ENCODE peak calls at places on chromosomes 11 and 22, in six cellular contexts. B, L, V, X, M and I are unnamed samples.

GRCh38 chr11:61019818-61020405 is 48.4 kb downstream of the CD6 start:
- DNase-seq in B (no peak), L (no peak), V (no peak), X (no peak), M (no peak), I (no peak)

GRCh38 chr11:19952101-19952605 is 208.1 kb downstream of the DBX1 start:
- DNase-seq in B (no peak), L (no peak), V (peak; percentile 44), X (no peak), M (no peak), I (no peak)

GRCh38 chr11:3197878-3198528 is 20.6 kb downstream of the MRGPRG start:
- DNase-seq in B (no peak), L (no peak), V (no peak), X (no peak), M (no peak), I (no peak)

GRCh38 chr11:117861151-117862018 is 15.1 kb downstream of the FXYD6 start:
- DNase-seq in B (no peak), L (no peak), V (no peak), X (no peak), M (no peak), I (no peak)

GRCh38 chr22:41907436-41908401 is 7.2 kb downstream of the SHISA8 start:
- DNase-seq in B (no peak), L (no peak), V (no peak), X (no peak), M (no peak), I (no peak)

GRCh38 chr11:10824888-10825287 is 16.2 kb upstream of the EIF4G2 start:
- DNase-seq in B (no peak), L (no peak), V (no peak), X (no peak), M (no peak), I (no peak)

GRCh38 chr11:67290801-67291200 is 1.7 kb downstream of the ANKRD13D start:
- DNase-seq in B (no peak), L (no peak), V (no peak), X (no peak), M (no peak), I (no peak)

GRCh38 chr11:8773916-8774537 is 91.4 kb downstream of the RPL27A start:
- DNase-seq in B (no peak), L (no peak), V (no peak), X (no peak), M (no peak), I (no peak)

GRCh38 chr11:76248210-76248609 is 41.9 kb upstream of the WNT11 start:
- DNase-seq in B (no peak), L (no peak), V (no peak), X (no peak), M (no peak), I (no peak)

GRCh38 chr11:102111787-102112653 is 1.8 kb downstream of the YAP1 start:
- DNase-seq in B (no peak), L (peak; percentile 5), V (peak; percentile 88), X (peak; percentile 43), M (peak; percentile 49), I (peak; percentile 65)

GRCh38 chr22:35870517-35871275 is 153.0 kb downstream of the APOL5 start:
- DNase-seq in B (no peak), L (no peak), V (no peak), X (no peak), M (no peak), I (no peak)

GRCh38 chr11:120170741-120171261 is 32.9 kb upstream of the TRIM29 start:
- DNase-seq in B (no peak), L (no peak), V (no peak), X (no peak), M (no peak), I (no peak)

GRCh38 chr11:1879941-1880720 is 11.6 kb downstream of the PRR33 start:
- DNase-seq in B (no peak), L (no peak), V (no peak), X (no peak), M (no peak), I (no peak)

GRCh38 chr11:58788355-58789023 is 56.0 kb downstream of the GLYATL2 start:
- DNase-seq in B (peak; percentile 4), L (peak; percentile 58), V (peak; percentile 67), X (peak; percentile 14), M (peak; percentile 5), I (peak; percentile 89)

GRCh38 chr22:24592144-24592845 is 578 bp downstream of the LRRC75B start:
- DNase-seq in B (no peak), L (peak; percentile 19), V (no peak), X (peak; percentile 38), M (no peak), I (no peak)

GRCh38 chr11:118198370-118198769 is 21.9 kb upstream of the SCN2B start:
- DNase-seq in B (peak; percentile 62), L (peak; percentile 90), V (peak; percentile 75), X (peak; percentile 86), M (peak; percentile 34), I (no peak)

GRCh38 chr11:67252831-67253239 is 13.4 kb upstream of the GRK2 start:
- DNase-seq in B (no peak), L (no peak), V (no peak), X (no peak), M (no peak), I (no peak)